ENCODE peak calls at places on chromosomes 13 and 19, in nine cellular contexts. I, Q, X, F, D, M, J, U and T are unnamed samples.

GRCh38 chr19:28519950-28520861 is 692.7 kb downstream of the UQCRFS1 start:
- DNase-seq in J (peak; percentile 20), M (peak; percentile 60), U (no peak), F (no peak), Q (no peak), D (no peak), X (no peak), I (no peak), T (no peak)

GRCh38 chr19:12766051-12766521 is 9.3 kb downstream of the HOOK2 start:
- DNase-seq in U (no peak), X (no peak), J (peak; percentile 63), Q (peak; percentile 54), I (no peak), D (peak; percentile 73), M (peak; percentile 79), F (peak; percentile 70), T (peak; percentile 61)

GRCh38 chr19:19490247-19490968 is 24.9 kb downstream of the TSSK6 start:
- DNase-seq in F (peak; percentile 70), Q (peak; percentile 74), D (peak; percentile 72), J (peak; percentile 81), X (peak; percentile 74), M (peak; percentile 77), I (peak; percentile 83), U (peak; percentile 69), T (peak; percentile 77)

GRCh38 chr19:35896643-35897040 is 3.7 kb downstream of the NFKBID start:
- DNase-seq in D (no peak), F (no peak), Q (no peak), J (no peak), U (no peak), M (no peak), X (no peak), I (no peak), T (no peak)

GRCh38 chr19:34066007-34066656 is 106.2 kb upstream of the LSM14A start:
- DNase-seq in F (no peak), M (no peak), X (no peak), Q (no peak), U (no peak), J (no peak), I (no peak), D (no peak), T (no peak)

GRCh38 chr19:39832341-39833083 is 1.4 kb downstream of the DYRK1B start:
- DNase-seq in M (no peak), F (no peak), J (peak; percentile 18), X (no peak), I (no peak), U (no peak), D (no peak), Q (no peak), T (no peak)

GRCh38 chr19:15025237-15025636 is 24.0 kb upstream of the CASP14 start:
- DNase-seq in M (no peak), Q (no peak), J (no peak), I (no peak), F (no peak), X (no peak), U (no peak), D (no peak), T (no peak)

GRCh38 chr13:40069173-40070044 is 413.9 kb downstream of the COG6 start:
- DNase-seq in J (peak; percentile 57), X (peak; percentile 39), Q (peak; percentile 61), I (peak; percentile 71), U (peak; percentile 49), D (peak; percentile 67), F (peak; percentile 59), M (peak; percentile 72), T (peak; percentile 67)

GRCh38 chr13:83281666-83282065 is 600.6 kb downstream of the SLITRK1 start:
- DNase-seq in I (no peak), M (no peak), Q (no peak), X (no peak), F (no peak), D (no peak), U (no peak), J (peak; percentile 22), T (no peak)

GRCh38 chr19:4557971-4558941 is 1.2 kb downstream of the SEMA6B start:
- DNase-seq in I (peak; percentile 28), M (no peak), Q (peak; percentile 16), U (no peak), F (no peak), X (no peak), D (peak; percentile 33), J (no peak), T (peak; percentile 24)

GRCh38 chr19:58361900-58362271 is 665 bp downstream of the ZNF497 start:
- DNase-seq in D (peak; percentile 51), I (peak; percentile 10), M (peak; percentile 63), U (no peak), F (no peak), J (peak; percentile 57), X (peak; percentile 81), Q (peak; percentile 27), T (no peak)

GRCh38 chr13:37878921-37879320 is 9.3 kb upstream of the TRPC4 start:
- DNase-seq in D (no peak), J (no peak), X (no peak), F (no peak), M (no peak), Q (no peak), I (no peak), U (no peak), T (no peak)

GRCh38 chr19:8352134-8352827 is 9.2 kb upstream of the KANK3 start:
- DNase-seq in M (no peak), F (no peak), X (no peak), Q (no peak), I (no peak), D (no peak), J (no peak), U (no peak), T (no peak)

GRCh38 chr13:49108204-49108603 is 111.9 kb upstream of the MLNR start:
- DNase-seq in X (no peak), M (no peak), J (no peak), U (no peak), F (no peak), I (no peak), D (no peak), Q (no peak), T (no peak)

GRCh38 chr19:45506991-45507863 is at the start of gene VASP:
- DNase-seq in D (peak; percentile 82), F (peak; percentile 88), U (peak; percentile 82), Q (peak; percentile 89), J (peak; percentile 78), I (peak; percentile 89), M (peak; percentile 86), X (peak; percentile 76), T (peak; percentile 88)

GRCh38 chr13:45749026-45749759 is 47.1 kb downstream of the CBY2 start:
- DNase-seq in X (peak; percentile 81), Q (no peak), D (no peak), M (no peak), I (no peak), U (no peak), F (no peak), J (no peak), T (no peak)

GRCh38 chr13:52999093-52999696 is 29.4 kb upstream of the OLFM4 start:
- DNase-seq in I (no peak), M (no peak), X (no peak), U (no peak), J (no peak), F (no peak), D (no peak), Q (no peak), T (no peak)

GRCh38 chr13:113063091-113063491 is 42.5 kb upstream of the F7 start:
- DNase-seq in Q (no peak), I (no peak), J (no peak), X (no peak), U (no peak), D (no peak), F (no peak), M (peak; percentile 15), T (peak; percentile 25)

GRCh38 chr13:26985285-26985878 is 186.2 kb downstream of the USP12 start:
- DNase-seq in I (peak; percentile 67), J (peak; percentile 73), F (peak; percentile 43), Q (peak; percentile 51), M (no peak), U (peak; percentile 68), X (peak; percentile 62), D (peak; percentile 54), T (peak; percentile 68)

GRCh38 chr19:49851456-49852259 is 699 bp downstream of the PTOV1 start:
- DNase-seq in X (peak; percentile 69), U (no peak), J (no peak), I (peak; percentile 32), M (peak; percentile 74), F (peak; percentile 23), D (no peak), Q (no peak), T (peak; percentile 60)

GRCh38 chr13:32205426-32206096 is 109.6 kb downstream of the ZAR1L start:
- DNase-seq in F (no peak), M (no peak), J (no peak), X (peak; percentile 9), U (no peak), I (no peak), Q (no peak), D (no peak), T (no peak)

GRCh38 chr13:64925284-64925683 is 2304.9 kb downstream of the PCDH9 start:
- DNase-seq in F (no peak), Q (no peak), X (peak; percentile 35), I (no peak), M (peak; percentile 11), U (no peak), D (no peak), J (peak; percentile 2), T (no peak)

GRCh38 chr13:107271226-107271625 is 703.3 kb upstream of the ARGLU1 start:
- DNase-seq in X (no peak), M (no peak), F (no peak), Q (no peak), I (no peak), J (no peak), D (no peak), U (no peak), T (no peak)

GRCh38 chr19:1237754-1238372 is at the start of gene CBARP:
- DNase-seq in J (no peak), U (no peak), F (no peak), X (peak; percentile 16), D (peak; percentile 44), Q (no peak), I (no peak), M (no peak), T (no peak)

GRCh38 chr13:99230991-99231390 is 27.2 kb downstream of the GPR18 start:
- DNase-seq in F (no peak), D (no peak), M (no peak), Q (no peak), I (no peak), X (no peak), J (no peak), U (no peak), T (no peak)

GRCh38 chr19:40274585-40275544 is 10.3 kb downstream of the AKT2 start:
- DNase-seq in D (no peak), F (no peak), M (no peak), I (no peak), U (no peak), J (no peak), X (no peak), Q (no peak), T (peak; percentile 46)

GRCh38 chr19:13951799-13952153 is 533 bp upstream of the DCAF15 start:
- DNase-seq in J (no peak), D (no peak), U (no peak), F (no peak), I (no peak), M (no peak), X (no peak), Q (no peak), T (no peak)

GRCh38 chr13:25253702-25254101 is 33.6 kb downstream of the MTMR6 start:
- DNase-seq in I (no peak), D (no peak), U (no peak), X (no peak), F (no peak), Q (no peak), J (peak; percentile 10), M (no peak), T (no peak)